ENCODE peak calls at places on chromosomes 13 and 19, in ten cellular contexts. N is body of pancreas, A is NB4, S is GM12878, P is transverse colon, H is A549, R is adrenal gland, Y is sigmoid colon, D is IMR-90, L is H1. M is an unnamed sample.

GRCh38 chr19:5090780-5091575 is 122.1 kb downstream of the KDM4B start:
- DNase-seq in A (peak), L (no peak), P (no peak), N (peak), R (peak), Y (peak), H (no peak), S (no peak), D (peak), M (no peak)

GRCh38 chr19:47518139-47518538 is 3.3 kb upstream of the NAPA start:
- DNase-seq in P (peak), R (no peak), Y (no peak), L (no peak), A (peak), S (peak), H (no peak), N (no peak), D (no peak), M (no peak)

GRCh38 chr19:38691938-38692457 is 44.5 kb downstream of the ACTN4 start:
- DNase-seq in A (no peak), D (peak), P (peak), S (no peak), R (no peak), N (peak), Y (peak), L (no peak), H (no peak), M (no peak)

GRCh38 chr19:5669212-5669611 is 11.1 kb downstream of the MICOS13 start:
- DNase-seq in L (no peak), D (no peak), Y (no peak), H (no peak), A (no peak), S (no peak), R (no peak), N (no peak), P (no peak), M (no peak)

GRCh38 chr19:46009530-46010510 is 13.0 kb downstream of the PGLYRP1 start:
- DNase-seq in P (peak), D (peak), L (no peak), R (peak), N (peak), S (no peak), H (peak), A (peak), Y (peak), M (no peak)

GRCh38 chr13:106561551-106562170 is 6.3 kb downstream of the ARGLU1 start:
- DNase-seq in R (peak), H (no peak), N (no peak), D (peak), L (no peak), A (peak), P (no peak), Y (no peak), S (peak), M (no peak)

GRCh38 chr13:62710766-62711165 is 1295.1 kb upstream of the PCDH20 start:
- DNase-seq in Y (no peak), R (no peak), D (no peak), H (no peak), S (no peak), L (no peak), P (no peak), N (no peak), A (no peak), M (no peak)

GRCh38 chr13:86813198-86813597 is 858.0 kb upstream of the SLITRK5 start:
- DNase-seq in P (no peak), S (no peak), Y (no peak), N (no peak), A (no peak), R (no peak), H (no peak), D (no peak), L (no peak), M (no peak)

GRCh38 chr19:1587872-1588271 is 4.8 kb downstream of the MBD3 start:
- DNase-seq in D (no peak), P (no peak), A (no peak), Y (no peak), N (no peak), S (no peak), H (no peak), R (no peak), L (no peak), M (no peak)

GRCh38 chr13:91946498-91947070 is 548.2 kb downstream of the GPC5 start:
- DNase-seq in Y (no peak), N (no peak), S (no peak), R (no peak), H (peak), P (no peak), L (no peak), D (peak), A (peak), M (no peak)

GRCh38 chr13:113557013-113557412 is 27.5 kb upstream of the TFDP1 start:
- DNase-seq in H (no peak), R (no peak), A (no peak), L (no peak), P (peak), Y (no peak), D (no peak), S (no peak), N (no peak), M (no peak)

GRCh38 chr13:26508885-26509284 is 48.6 kb upstream of the WASF3 start:
- DNase-seq in Y (peak), L (no peak), P (peak), H (no peak), R (peak), N (peak), S (no peak), A (no peak), D (peak), M (peak)

GRCh38 chr13:40063278-40063698 is 407.8 kb downstream of the COG6 start:
- DNase-seq in Y (no peak), D (no peak), L (no peak), P (no peak), H (no peak), N (peak), A (no peak), S (no peak), R (no peak), M (no peak)

GRCh38 chr13:85373322-85373721 is 425.9 kb downstream of the SLITRK6 start:
- DNase-seq in L (no peak), Y (no peak), R (no peak), H (no peak), A (no peak), P (no peak), N (no peak), S (no peak), D (no peak), M (no peak)

GRCh38 chr19:4120933-4121612 is 2.8 kb downstream of the MAP2K2 start:
- DNase-seq in D (no peak), A (no peak), Y (no peak), L (no peak), R (no peak), P (no peak), N (no peak), H (no peak), S (no peak), M (no peak)

GRCh38 chr19:53808710-53809125 is 15.4 kb downstream of the NLRP12 start:
- DNase-seq in H (peak), P (no peak), N (no peak), A (peak), D (peak), L (no peak), S (no peak), R (no peak), Y (no peak), M (no peak)

GRCh38 chr13:98143601-98144500 is 957 bp downstream of the FARP1 start:
- DNase-seq in H (peak), N (peak), L (no peak), R (no peak), P (peak), Y (peak), A (peak), S (no peak), D (peak), M (no peak)

GRCh38 chr13:19658831-19659230 is 25.4 kb downstream of the MPHOSPH8 start:
- DNase-seq in H (no peak), A (no peak), L (no peak), R (no peak), S (no peak), D (no peak), Y (no peak), P (no peak), N (no peak), M (no peak)

GRCh38 chr13:42307461-42307860 is 35.5 kb downstream of the AKAP11 start:
- DNase-seq in Y (no peak), D (no peak), R (no peak), A (no peak), N (no peak), H (no peak), S (no peak), P (no peak), L (no peak), M (no peak)

GRCh38 chr19:29965529-29965928 is 23.5 kb downstream of the URI1 start:
- DNase-seq in D (peak), N (no peak), S (no peak), H (no peak), P (no peak), A (no peak), Y (no peak), R (no peak), L (no peak), M (no peak)

DNA sequence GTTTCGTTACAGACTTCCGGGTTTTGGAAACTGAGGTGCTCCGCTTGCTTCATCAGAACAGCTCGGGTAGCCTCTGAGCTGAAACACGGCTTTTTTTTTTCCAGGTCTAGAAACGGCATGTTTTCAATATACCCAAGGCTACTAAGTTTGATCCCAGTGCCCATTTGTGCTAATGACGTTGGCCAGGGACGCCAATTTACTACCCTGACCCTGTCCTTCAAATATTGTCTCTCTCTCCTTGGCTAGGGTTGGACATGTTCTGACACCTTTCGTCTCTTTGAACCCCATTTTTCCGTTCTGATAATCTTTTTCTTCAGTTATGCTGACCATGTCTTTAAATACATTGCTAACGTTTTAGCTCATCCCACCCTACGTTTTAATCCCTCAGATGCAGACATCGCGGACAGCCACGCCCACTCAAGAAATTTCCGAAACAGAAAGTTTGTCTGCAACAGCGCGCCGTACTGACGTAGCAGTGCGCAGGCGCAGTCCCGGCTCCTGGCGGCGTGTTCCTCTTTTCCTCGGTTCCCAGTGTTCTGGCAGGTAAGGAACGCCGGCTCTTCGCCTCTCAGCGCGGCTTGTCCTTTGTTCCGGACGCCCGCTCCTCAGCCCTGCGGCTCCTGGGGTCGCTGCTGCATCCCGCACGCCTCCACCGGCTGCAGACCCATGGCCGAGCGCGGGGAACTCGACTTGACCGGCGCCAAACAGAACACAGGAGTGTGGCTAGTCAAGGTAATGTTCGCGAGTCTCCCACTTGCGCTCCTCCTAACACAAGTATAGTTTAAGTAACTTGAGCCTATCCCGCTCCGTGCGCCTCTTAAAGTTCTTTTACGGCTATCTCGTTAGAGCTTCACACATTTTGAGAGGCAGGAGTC is at the start of gene GTF2F2:
- DNase-seq in Y (peak), P (peak), L (peak), S (peak), D (peak), N (peak), H (peak), A (peak), R (peak), M (peak)
- TF ChIP-seq POLR2A in Y (peak), P (peak), L (peak), S (peak), D (peak), N (peak), H (peak), A (peak), R (peak), M (no peak)

GRCh38 chr19:12159773-12160414 is 3.0 kb upstream of the ZNF136 start:
- DNase-seq in R (no peak), A (peak), Y (no peak), L (no peak), H (no peak), D (no peak), P (no peak), S (no peak), N (no peak), M (no peak)

GRCh38 chr19:12163841-12164240 is 945 bp downstream of the ZNF136 start:
- DNase-seq in N (no peak), D (peak), Y (no peak), A (peak), P (no peak), L (no peak), S (no peak), H (no peak), R (no peak), M (no peak)

GRCh38 chr19:12166596-12166995 is 3.7 kb downstream of the ZNF136 start:
- DNase-seq in S (no peak), P (no peak), H (no peak), R (no peak), D (peak), L (no peak), N (no peak), Y (no peak), A (no peak), M (no peak)

GRCh38 chr19:12162513-12162881 is 399 bp upstream of the ZNF136 start:
- DNase-seq in R (no peak), N (no peak), Y (no peak), A (no peak), D (no peak), H (no peak), L (no peak), P (no peak), S (no peak), M (no peak)

GRCh38 chr19:12162882-12163806 is at the start of gene ZNF136:
- DNase-seq in D (peak), Y (peak), H (peak), L (peak), N (peak), S (peak), A (peak), P (peak), R (peak), M (peak)
- H3K4me3 ChIP-seq in D (peak), Y (peak), H (peak), L (peak), N (peak), S (peak), A (peak), P (peak), R (peak), M (peak)

DNA sequence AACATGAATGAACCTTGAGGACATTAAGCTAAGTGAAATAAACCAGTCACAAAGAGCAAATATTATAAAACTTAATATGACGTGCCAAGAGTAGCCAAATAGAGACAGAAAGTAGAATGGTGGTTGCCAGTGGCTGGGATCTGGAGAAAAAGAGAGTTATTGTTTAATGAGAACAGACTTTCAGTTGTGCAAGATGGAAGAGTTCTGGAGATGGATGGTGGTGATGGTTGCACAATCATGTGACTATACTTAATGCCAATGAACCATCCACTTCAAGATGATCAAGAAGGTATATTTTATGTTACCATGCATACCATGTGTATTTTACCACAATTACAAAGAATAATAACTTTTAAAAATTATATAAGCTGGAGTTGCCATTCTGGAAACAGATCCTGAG is 65.7 kb upstream of the MTIF3 start:
- DNase-seq in N (no peak), D (no peak), R (no peak), H (no peak), P (no peak), S (no peak), A (no peak), Y (no peak), L (no peak), M (no peak)
- TF ChIP-seq POLR2A in N (no peak), D (no peak), R (no peak), H (no peak), P (no peak), S (no peak), A (no peak), Y (no peak), L (no peak), M (no peak)

GRCh38 chr13:111531505-111531904 is 211.1 kb downstream of the TEX29 start:
- DNase-seq in A (peak), S (no peak), L (no peak), R (no peak), D (peak), N (peak), H (no peak), Y (no peak), P (no peak), M (no peak)
- H3K4me3 ChIP-seq in A (no peak), S (no peak), L (no peak), R (no peak), D (no peak), N (no peak), H (no peak), Y (no peak), P (no peak), M (no peak)

GRCh38 chr19:9768175-9769112 is at the start of gene ZNF846:
- DNase-seq in A (peak), D (peak), H (peak), P (peak), L (peak), Y (peak), N (peak), S (peak), R (peak), M (peak)
- TF ChIP-seq POLR2A in A (peak), D (peak), H (peak), P (peak), L (peak), Y (peak), N (peak), S (peak), R (peak), M (peak)

DNA sequence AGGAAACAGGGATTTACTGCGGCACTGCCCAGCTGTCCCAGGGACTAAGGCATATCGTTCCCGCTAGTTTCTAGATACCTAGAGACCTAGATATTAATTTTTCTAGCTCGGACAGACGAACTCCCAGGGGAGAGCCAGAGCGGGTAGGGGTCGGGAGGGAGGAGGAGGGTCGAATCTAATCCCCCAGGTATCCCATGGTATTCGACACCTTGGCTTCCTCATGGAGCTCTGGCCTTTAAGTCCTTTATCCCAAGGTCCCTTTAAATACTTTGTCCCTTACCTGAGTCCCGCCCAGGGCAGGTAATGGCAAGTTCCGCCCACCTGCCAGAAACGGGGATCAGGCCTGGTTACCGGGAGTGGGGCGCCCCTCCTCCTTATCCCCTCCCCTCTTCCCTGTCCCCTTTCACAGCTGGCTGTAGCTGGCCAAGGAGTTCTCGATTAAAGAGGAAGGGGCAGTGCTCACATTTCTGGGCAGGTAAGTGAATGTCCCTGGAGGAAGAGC is at the start of gene PRRG2:
- DNase-seq in H (no peak), R (no peak), A (no peak), L (no peak), P (peak), D (no peak), Y (no peak), N (peak), S (no peak), M (no peak)
- H3K4me3 ChIP-seq in H (peak), R (peak), A (peak), L (peak), P (peak), D (peak), Y (peak), N (peak), S (peak), M (peak)

GRCh38 chr19:19643158-19644053 is at the start of gene GMIP:
- DNase-seq in L (no peak), A (peak), S (no peak), N (peak), H (peak), Y (peak), D (peak), R (peak), P (peak), M (peak)
- TF ChIP-seq POLR2A in L (peak), A (peak), S (peak), N (peak), H (peak), Y (no peak), D (no peak), R (peak), P (peak), M (no peak)

DNA sequence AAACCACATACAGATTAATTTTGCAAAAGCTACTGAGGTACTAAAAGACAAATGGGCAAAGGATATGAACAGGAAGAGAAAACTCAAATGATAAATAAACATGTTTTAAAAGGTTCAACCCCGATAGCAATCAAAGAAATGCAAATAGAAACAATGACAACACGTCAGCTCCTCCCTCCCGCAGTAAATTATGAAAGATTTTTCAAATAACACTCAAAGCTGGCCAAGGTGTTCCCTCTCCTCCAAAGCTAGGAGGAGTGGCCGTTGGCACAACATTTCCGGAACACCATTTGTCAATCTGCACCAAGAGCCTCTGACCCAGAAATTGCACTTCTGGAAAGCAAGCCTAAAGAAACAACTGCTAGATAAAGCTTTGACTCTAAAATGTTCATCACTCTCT is 28.3 kb downstream of the INSR start:
- DNase-seq in N (peak), Y (no peak), L (no peak), H (no peak), S (no peak), D (no peak), A (no peak), R (peak), P (peak), M (no peak)
- H3K4me3 ChIP-seq in N (no peak), Y (no peak), L (no peak), H (no peak), S (no peak), D (no peak), A (no peak), R (no peak), P (no peak), M (no peak)

GRCh38 chr19:16872728-16873127 is 16.1 kb upstream of the F2RL3 start:
- DNase-seq in S (no peak), D (no peak), L (no peak), N (no peak), Y (no peak), R (no peak), H (no peak), A (no peak), P (no peak), M (no peak)

GRCh38 chr19:16867211-16867610 is 21.6 kb upstream of the F2RL3 start:
- DNase-seq in Y (no peak), H (no peak), P (no peak), L (no peak), A (no peak), S (no peak), R (peak), N (no peak), D (no peak), M (no peak)

GRCh38 chr19:16869331-16869972 is 19.3 kb upstream of the F2RL3 start:
- DNase-seq in S (no peak), Y (no peak), A (no peak), P (no peak), N (no peak), R (no peak), H (no peak), L (no peak), D (no peak), M (no peak)

GRCh38 chr19:16871870-16872269 is 16.9 kb upstream of the F2RL3 start:
- DNase-seq in R (no peak), P (peak), Y (no peak), L (no peak), S (no peak), N (no peak), D (no peak), A (no peak), H (no peak), M (no peak)

DNA sequence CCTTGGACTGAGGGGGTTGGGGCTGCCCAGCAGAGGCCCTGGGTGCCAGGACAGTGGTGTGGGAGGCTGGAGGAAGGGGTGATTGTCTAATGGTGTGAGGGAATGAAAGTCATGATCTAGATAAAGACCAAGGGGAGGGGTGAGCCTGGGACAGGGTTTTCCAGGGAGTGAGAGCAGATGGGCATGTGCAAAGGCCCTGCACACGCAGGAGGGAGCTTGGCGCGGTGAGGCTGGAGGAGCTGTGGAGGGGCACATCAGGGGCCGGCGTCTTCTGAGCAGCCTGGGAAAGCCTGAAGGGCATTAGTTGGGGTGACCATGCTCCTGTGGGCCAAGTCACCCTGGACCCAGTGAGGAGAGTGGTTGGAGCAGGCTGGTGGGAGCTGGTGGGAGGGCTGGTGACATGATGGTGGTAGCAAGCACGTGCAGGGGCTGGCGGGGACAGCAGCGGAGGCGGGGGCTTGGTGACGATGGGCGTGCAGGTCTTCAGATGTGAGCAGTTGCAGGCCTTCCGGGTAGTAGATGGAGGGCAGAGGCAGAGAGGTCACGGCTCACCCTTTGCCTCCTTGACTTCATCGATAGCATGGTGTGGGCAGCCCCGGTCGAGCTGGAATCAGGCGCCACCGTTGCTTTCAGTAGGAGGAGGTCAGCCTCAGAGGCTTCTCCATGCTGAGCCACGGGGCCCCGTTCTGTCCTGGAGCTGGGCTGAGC is 20.2 kb upstream of the F2RL3 start:
- DNase-seq in N (no peak), L (no peak), D (no peak), Y (no peak), P (no peak), R (no peak), S (no peak), H (no peak), A (no peak), M (no peak)
- TF ChIP-seq POLR2A in N (no peak), L (no peak), D (no peak), Y (no peak), P (no peak), R (no peak), S (no peak), H (no peak), A (no peak), M (no peak)